ENCODE peak calls at places on chromosomes 2 and 18, in eight cellular contexts. One of them, this sample, is unnamed.

GRCh38 chr2:237691908-237692600 is 64.7 kb downstream of the LRRFIP1 start:
- DNase-seq in stimulated activated CD8-positive, alpha-beta memory T cell treated with anti-CD3 and anti-CD28 coated beads, Interleukin-7, amount 100 ng/mL, for 1 hour: peak
- DNase-seq in ACHN: peak
- DNase-seq in activated CD8-positive, alpha-beta memory T cell treated with anti-CD3 and anti-CD28 coated beads, Interleukin-2, amount 50 U/mL, for 4 hours: peak
- DNase-seq in IMR-90: peak
- DNase-seq in Right ventricle myocardium superior: peak
- DNase-seq in MV-4-11: peak
- DNase-seq in GOT3: peak
- DNase-seq in this sample: peak

GRCh38 chr2:18373664-18374063 is 186.8 kb downstream of the RDH14 start:
- DNase-seq in stimulated activated CD8-positive, alpha-beta memory T cell treated with anti-CD3 and anti-CD28 coated beads, Interleukin-7, amount 100 ng/mL, for 1 hour: no peak
- DNase-seq in ACHN: no peak
- DNase-seq in activated CD8-positive, alpha-beta memory T cell treated with anti-CD3 and anti-CD28 coated beads, Interleukin-2, amount 50 U/mL, for 4 hours: no peak
- DNase-seq in IMR-90: no peak
- DNase-seq in Right ventricle myocardium superior: no peak
- DNase-seq in MV-4-11: no peak
- DNase-seq in GOT3: no peak
- DNase-seq in this sample: no peak

GRCh38 chr2:223050900-223051299 is 1.1 kb upstream of the KCNE4 start:
- DNase-seq in stimulated activated CD8-positive, alpha-beta memory T cell treated with anti-CD3 and anti-CD28 coated beads, Interleukin-7, amount 100 ng/mL, for 1 hour: no peak
- DNase-seq in ACHN: no peak
- DNase-seq in activated CD8-positive, alpha-beta memory T cell treated with anti-CD3 and anti-CD28 coated beads, Interleukin-2, amount 50 U/mL, for 4 hours: no peak
- DNase-seq in IMR-90: peak
- DNase-seq in Right ventricle myocardium superior: peak
- DNase-seq in MV-4-11: no peak
- DNase-seq in GOT3: no peak
- DNase-seq in this sample: no peak

GRCh38 chr2:20682166-20682565 is 15.2 kb downstream of the GDF7 start:
- DNase-seq in stimulated activated CD8-positive, alpha-beta memory T cell treated with anti-CD3 and anti-CD28 coated beads, Interleukin-7, amount 100 ng/mL, for 1 hour: no peak
- DNase-seq in ACHN: peak
- DNase-seq in activated CD8-positive, alpha-beta memory T cell treated with anti-CD3 and anti-CD28 coated beads, Interleukin-2, amount 50 U/mL, for 4 hours: no peak
- DNase-seq in IMR-90: peak
- DNase-seq in Right ventricle myocardium superior: no peak
- DNase-seq in MV-4-11: no peak
- DNase-seq in GOT3: no peak
- DNase-seq in this sample: no peak

GRCh38 chr2:190599546-190600220 is 49.2 kb upstream of the NAB1 start:
- DNase-seq in stimulated activated CD8-positive, alpha-beta memory T cell treated with anti-CD3 and anti-CD28 coated beads, Interleukin-7, amount 100 ng/mL, for 1 hour: no peak
- DNase-seq in ACHN: no peak
- DNase-seq in activated CD8-positive, alpha-beta memory T cell treated with anti-CD3 and anti-CD28 coated beads, Interleukin-2, amount 50 U/mL, for 4 hours: no peak
- DNase-seq in IMR-90: no peak
- DNase-seq in Right ventricle myocardium superior: no peak
- DNase-seq in MV-4-11: no peak
- DNase-seq in GOT3: no peak
- DNase-seq in this sample: no peak

GRCh38 chr2:68157002-68157401 is 686 bp upstream of the PNO1 start:
- DNase-seq in stimulated activated CD8-positive, alpha-beta memory T cell treated with anti-CD3 and anti-CD28 coated beads, Interleukin-7, amount 100 ng/mL, for 1 hour: no peak
- DNase-seq in ACHN: peak
- DNase-seq in activated CD8-positive, alpha-beta memory T cell treated with anti-CD3 and anti-CD28 coated beads, Interleukin-2, amount 50 U/mL, for 4 hours: no peak
- DNase-seq in IMR-90: peak
- DNase-seq in Right ventricle myocardium superior: peak
- DNase-seq in MV-4-11: no peak
- DNase-seq in GOT3: peak
- DNase-seq in this sample: no peak

GRCh38 chr2:239917128-239917956 is 107.8 kb downstream of the NDUFA10 start:
- DNase-seq in stimulated activated CD8-positive, alpha-beta memory T cell treated with anti-CD3 and anti-CD28 coated beads, Interleukin-7, amount 100 ng/mL, for 1 hour: no peak
- DNase-seq in ACHN: no peak
- DNase-seq in activated CD8-positive, alpha-beta memory T cell treated with anti-CD3 and anti-CD28 coated beads, Interleukin-2, amount 50 U/mL, for 4 hours: no peak
- DNase-seq in IMR-90: no peak
- DNase-seq in Right ventricle myocardium superior: no peak
- DNase-seq in MV-4-11: no peak
- DNase-seq in GOT3: no peak
- DNase-seq in this sample: no peak

GRCh38 chr2:96423866-96424265 is 81.3 kb downstream of the NEURL3 start:
- DNase-seq in stimulated activated CD8-positive, alpha-beta memory T cell treated with anti-CD3 and anti-CD28 coated beads, Interleukin-7, amount 100 ng/mL, for 1 hour: no peak
- DNase-seq in ACHN: no peak
- DNase-seq in activated CD8-positive, alpha-beta memory T cell treated with anti-CD3 and anti-CD28 coated beads, Interleukin-2, amount 50 U/mL, for 4 hours: no peak
- DNase-seq in IMR-90: peak
- DNase-seq in Right ventricle myocardium superior: no peak
- DNase-seq in MV-4-11: no peak
- DNase-seq in GOT3: no peak
- DNase-seq in this sample: no peak

GRCh38 chr2:11597538-11598225 is 63.8 kb downstream of the GREB1 start:
- DNase-seq in stimulated activated CD8-positive, alpha-beta memory T cell treated with anti-CD3 and anti-CD28 coated beads, Interleukin-7, amount 100 ng/mL, for 1 hour: no peak
- DNase-seq in ACHN: no peak
- DNase-seq in activated CD8-positive, alpha-beta memory T cell treated with anti-CD3 and anti-CD28 coated beads, Interleukin-2, amount 50 U/mL, for 4 hours: no peak
- DNase-seq in IMR-90: no peak
- DNase-seq in Right ventricle myocardium superior: no peak
- DNase-seq in MV-4-11: no peak
- DNase-seq in GOT3: no peak
- DNase-seq in this sample: no peak

GRCh38 chr2:200966770-200967169 is 3.3 kb upstream of the ORC2 start:
- DNase-seq in stimulated activated CD8-positive, alpha-beta memory T cell treated with anti-CD3 and anti-CD28 coated beads, Interleukin-7, amount 100 ng/mL, for 1 hour: no peak
- DNase-seq in ACHN: peak
- DNase-seq in activated CD8-positive, alpha-beta memory T cell treated with anti-CD3 and anti-CD28 coated beads, Interleukin-2, amount 50 U/mL, for 4 hours: no peak
- DNase-seq in IMR-90: peak
- DNase-seq in Right ventricle myocardium superior: no peak
- DNase-seq in MV-4-11: peak
- DNase-seq in GOT3: no peak
- DNase-seq in this sample: no peak

GRCh38 chr2:187547353-187547979 is 6.8 kb downstream of the TFPI start:
- DNase-seq in stimulated activated CD8-positive, alpha-beta memory T cell treated with anti-CD3 and anti-CD28 coated beads, Interleukin-7, amount 100 ng/mL, for 1 hour: no peak
- DNase-seq in ACHN: peak
- DNase-seq in activated CD8-positive, alpha-beta memory T cell treated with anti-CD3 and anti-CD28 coated beads, Interleukin-2, amount 50 U/mL, for 4 hours: no peak
- DNase-seq in IMR-90: peak
- DNase-seq in Right ventricle myocardium superior: no peak
- DNase-seq in MV-4-11: peak
- DNase-seq in GOT3: no peak
- DNase-seq in this sample: no peak

GRCh38 chr2:33064349-33064801 is 117.6 kb downstream of the LTBP1 start:
- DNase-seq in stimulated activated CD8-positive, alpha-beta memory T cell treated with anti-CD3 and anti-CD28 coated beads, Interleukin-7, amount 100 ng/mL, for 1 hour: no peak
- DNase-seq in ACHN: no peak
- DNase-seq in activated CD8-positive, alpha-beta memory T cell treated with anti-CD3 and anti-CD28 coated beads, Interleukin-2, amount 50 U/mL, for 4 hours: no peak
- DNase-seq in IMR-90: no peak
- DNase-seq in Right ventricle myocardium superior: no peak
- DNase-seq in MV-4-11: no peak
- DNase-seq in GOT3: no peak
- DNase-seq in this sample: no peak

GRCh38 chr18:13376841-13377351 is 158.3 kb downstream of the LDLRAD4 start:
- DNase-seq in stimulated activated CD8-positive, alpha-beta memory T cell treated with anti-CD3 and anti-CD28 coated beads, Interleukin-7, amount 100 ng/mL, for 1 hour: no peak
- DNase-seq in ACHN: no peak
- DNase-seq in activated CD8-positive, alpha-beta memory T cell treated with anti-CD3 and anti-CD28 coated beads, Interleukin-2, amount 50 U/mL, for 4 hours: peak
- DNase-seq in IMR-90: no peak
- DNase-seq in Right ventricle myocardium superior: no peak
- DNase-seq in MV-4-11: no peak
- DNase-seq in GOT3: no peak
- DNase-seq in this sample: peak

GRCh38 chr2:9247786-9248185 is 41.2 kb downstream of the ASAP2 start:
- DNase-seq in stimulated activated CD8-positive, alpha-beta memory T cell treated with anti-CD3 and anti-CD28 coated beads, Interleukin-7, amount 100 ng/mL, for 1 hour: no peak
- DNase-seq in ACHN: no peak
- DNase-seq in activated CD8-positive, alpha-beta memory T cell treated with anti-CD3 and anti-CD28 coated beads, Interleukin-2, amount 50 U/mL, for 4 hours: no peak
- DNase-seq in IMR-90: no peak
- DNase-seq in Right ventricle myocardium superior: no peak
- DNase-seq in MV-4-11: no peak
- DNase-seq in GOT3: no peak
- DNase-seq in this sample: no peak

GRCh38 chr18:5021558-5021957 is 175.5 kb downstream of the AKAIN1 start:
- DNase-seq in stimulated activated CD8-positive, alpha-beta memory T cell treated with anti-CD3 and anti-CD28 coated beads, Interleukin-7, amount 100 ng/mL, for 1 hour: no peak
- DNase-seq in ACHN: no peak
- DNase-seq in activated CD8-positive, alpha-beta memory T cell treated with anti-CD3 and anti-CD28 coated beads, Interleukin-2, amount 50 U/mL, for 4 hours: no peak
- DNase-seq in IMR-90: no peak
- DNase-seq in Right ventricle myocardium superior: no peak
- DNase-seq in MV-4-11: no peak
- DNase-seq in GOT3: no peak
- DNase-seq in this sample: no peak

GRCh38 chr2:161564906-161565305 is 59.3 kb upstream of the SLC4A10 start:
- DNase-seq in stimulated activated CD8-positive, alpha-beta memory T cell treated with anti-CD3 and anti-CD28 coated beads, Interleukin-7, amount 100 ng/mL, for 1 hour: no peak
- DNase-seq in ACHN: no peak
- DNase-seq in activated CD8-positive, alpha-beta memory T cell treated with anti-CD3 and anti-CD28 coated beads, Interleukin-2, amount 50 U/mL, for 4 hours: no peak
- DNase-seq in IMR-90: no peak
- DNase-seq in Right ventricle myocardium superior: no peak
- DNase-seq in MV-4-11: no peak
- DNase-seq in GOT3: no peak
- DNase-seq in this sample: no peak

GRCh38 chr2:11362781-11363099 is 18.3 kb upstream of the ROCK2 start:
- DNase-seq in stimulated activated CD8-positive, alpha-beta memory T cell treated with anti-CD3 and anti-CD28 coated beads, Interleukin-7, amount 100 ng/mL, for 1 hour: no peak
- DNase-seq in ACHN: no peak
- DNase-seq in activated CD8-positive, alpha-beta memory T cell treated with anti-CD3 and anti-CD28 coated beads, Interleukin-2, amount 50 U/mL, for 4 hours: no peak
- DNase-seq in IMR-90: no peak
- DNase-seq in Right ventricle myocardium superior: no peak
- DNase-seq in MV-4-11: no peak
- DNase-seq in GOT3: no peak
- DNase-seq in this sample: no peak

GRCh38 chr18:46346896-46347630 is 242.9 kb downstream of the HAUS1 start:
- DNase-seq in stimulated activated CD8-positive, alpha-beta memory T cell treated with anti-CD3 and anti-CD28 coated beads, Interleukin-7, amount 100 ng/mL, for 1 hour: no peak
- DNase-seq in ACHN: no peak
- DNase-seq in activated CD8-positive, alpha-beta memory T cell treated with anti-CD3 and anti-CD28 coated beads, Interleukin-2, amount 50 U/mL, for 4 hours: no peak
- DNase-seq in IMR-90: no peak
- DNase-seq in Right ventricle myocardium superior: no peak
- DNase-seq in MV-4-11: no peak
- DNase-seq in GOT3: no peak
- DNase-seq in this sample: no peak

GRCh38 chr2:124762388-124762787 is 737.3 kb downstream of the CNTNAP5 start:
- DNase-seq in stimulated activated CD8-positive, alpha-beta memory T cell treated with anti-CD3 and anti-CD28 coated beads, Interleukin-7, amount 100 ng/mL, for 1 hour: no peak
- DNase-seq in ACHN: no peak
- DNase-seq in activated CD8-positive, alpha-beta memory T cell treated with anti-CD3 and anti-CD28 coated beads, Interleukin-2, amount 50 U/mL, for 4 hours: no peak
- DNase-seq in IMR-90: no peak
- DNase-seq in Right ventricle myocardium superior: no peak
- DNase-seq in MV-4-11: no peak
- DNase-seq in GOT3: no peak
- DNase-seq in this sample: no peak

GRCh38 chr18:48990497-48991298 is 39.9 kb upstream of the SMAD7 start:
- DNase-seq in stimulated activated CD8-positive, alpha-beta memory T cell treated with anti-CD3 and anti-CD28 coated beads, Interleukin-7, amount 100 ng/mL, for 1 hour: no peak
- DNase-seq in ACHN: peak
- DNase-seq in activated CD8-positive, alpha-beta memory T cell treated with anti-CD3 and anti-CD28 coated beads, Interleukin-2, amount 50 U/mL, for 4 hours: no peak
- DNase-seq in IMR-90: peak
- DNase-seq in Right ventricle myocardium superior: no peak
- DNase-seq in MV-4-11: no peak
- DNase-seq in GOT3: no peak
- DNase-seq in this sample: no peak

GRCh38 chr18:46386788-46387187 is 270.2 kb downstream of the LOXHD1 start:
- DNase-seq in stimulated activated CD8-positive, alpha-beta memory T cell treated with anti-CD3 and anti-CD28 coated beads, Interleukin-7, amount 100 ng/mL, for 1 hour: no peak
- DNase-seq in ACHN: peak
- DNase-seq in activated CD8-positive, alpha-beta memory T cell treated with anti-CD3 and anti-CD28 coated beads, Interleukin-2, amount 50 U/mL, for 4 hours: no peak
- DNase-seq in IMR-90: no peak
- DNase-seq in Right ventricle myocardium superior: peak
- DNase-seq in MV-4-11: no peak
- DNase-seq in GOT3: no peak
- DNase-seq in this sample: no peak

GRCh38 chr2:31429759-31430438 is 15.4 kb upstream of the XDH start:
- DNase-seq in stimulated activated CD8-positive, alpha-beta memory T cell treated with anti-CD3 and anti-CD28 coated beads, Interleukin-7, amount 100 ng/mL, for 1 hour: no peak
- DNase-seq in ACHN: no peak
- DNase-seq in activated CD8-positive, alpha-beta memory T cell treated with anti-CD3 and anti-CD28 coated beads, Interleukin-2, amount 50 U/mL, for 4 hours: peak
- DNase-seq in IMR-90: peak
- DNase-seq in Right ventricle myocardium superior: no peak
- DNase-seq in MV-4-11: no peak
- DNase-seq in GOT3: no peak
- DNase-seq in this sample: peak

GRCh38 chr18:906416-907170 is 1.9 kb downstream of the ADCYAP1 start:
- DNase-seq in stimulated activated CD8-positive, alpha-beta memory T cell treated with anti-CD3 and anti-CD28 coated beads, Interleukin-7, amount 100 ng/mL, for 1 hour: no peak
- DNase-seq in ACHN: no peak
- DNase-seq in activated CD8-positive, alpha-beta memory T cell treated with anti-CD3 and anti-CD28 coated beads, Interleukin-2, amount 50 U/mL, for 4 hours: no peak
- DNase-seq in IMR-90: no peak
- DNase-seq in Right ventricle myocardium superior: no peak
- DNase-seq in MV-4-11: no peak
- DNase-seq in GOT3: no peak
- DNase-seq in this sample: no peak

GRCh38 chr2:95331606-95332005 is 34.5 kb downstream of the KCNIP3 start:
- DNase-seq in stimulated activated CD8-positive, alpha-beta memory T cell treated with anti-CD3 and anti-CD28 coated beads, Interleukin-7, amount 100 ng/mL, for 1 hour: no peak
- DNase-seq in ACHN: no peak
- DNase-seq in activated CD8-positive, alpha-beta memory T cell treated with anti-CD3 and anti-CD28 coated beads, Interleukin-2, amount 50 U/mL, for 4 hours: no peak
- DNase-seq in IMR-90: no peak
- DNase-seq in Right ventricle myocardium superior: peak
- DNase-seq in MV-4-11: no peak
- DNase-seq in GOT3: no peak
- DNase-seq in this sample: no peak

GRCh38 chr2:98558852-98559530 is 49.3 kb downstream of the COA5 start:
- DNase-seq in stimulated activated CD8-positive, alpha-beta memory T cell treated with anti-CD3 and anti-CD28 coated beads, Interleukin-7, amount 100 ng/mL, for 1 hour: no peak
- DNase-seq in ACHN: no peak
- DNase-seq in activated CD8-positive, alpha-beta memory T cell treated with anti-CD3 and anti-CD28 coated beads, Interleukin-2, amount 50 U/mL, for 4 hours: no peak
- DNase-seq in IMR-90: peak
- DNase-seq in Right ventricle myocardium superior: no peak
- DNase-seq in MV-4-11: no peak
- DNase-seq in GOT3: no peak
- DNase-seq in this sample: no peak

GRCh38 chr2:105038383-105039061 is 653 bp downstream of the MRPS9 start:
- DNase-seq in stimulated activated CD8-positive, alpha-beta memory T cell treated with anti-CD3 and anti-CD28 coated beads, Interleukin-7, amount 100 ng/mL, for 1 hour: no peak
- DNase-seq in ACHN: peak
- DNase-seq in activated CD8-positive, alpha-beta memory T cell treated with anti-CD3 and anti-CD28 coated beads, Interleukin-2, amount 50 U/mL, for 4 hours: no peak
- DNase-seq in IMR-90: peak
- DNase-seq in Right ventricle myocardium superior: no peak
- DNase-seq in MV-4-11: no peak
- DNase-seq in GOT3: no peak
- DNase-seq in this sample: no peak

GRCh38 chr2:224085246-224085645 is 46.2 kb upstream of the SERPINE2 start:
- DNase-seq in stimulated activated CD8-positive, alpha-beta memory T cell treated with anti-CD3 and anti-CD28 coated beads, Interleukin-7, amount 100 ng/mL, for 1 hour: no peak
- DNase-seq in ACHN: peak
- DNase-seq in activated CD8-positive, alpha-beta memory T cell treated with anti-CD3 and anti-CD28 coated beads, Interleukin-2, amount 50 U/mL, for 4 hours: no peak
- DNase-seq in IMR-90: peak
- DNase-seq in Right ventricle myocardium superior: no peak
- DNase-seq in MV-4-11: no peak
- DNase-seq in GOT3: no peak
- DNase-seq in this sample: no peak

GRCh38 chr2:138023298-138023697 is 59.0 kb downstream of the HNMT start:
- DNase-seq in stimulated activated CD8-positive, alpha-beta memory T cell treated with anti-CD3 and anti-CD28 coated beads, Interleukin-7, amount 100 ng/mL, for 1 hour: no peak
- DNase-seq in ACHN: no peak
- DNase-seq in activated CD8-positive, alpha-beta memory T cell treated with anti-CD3 and anti-CD28 coated beads, Interleukin-2, amount 50 U/mL, for 4 hours: no peak
- DNase-seq in IMR-90: no peak
- DNase-seq in Right ventricle myocardium superior: no peak
- DNase-seq in MV-4-11: no peak
- DNase-seq in GOT3: no peak
- DNase-seq in this sample: no peak

GRCh38 chr18:57737661-57738060 is 65.5 kb downstream of the ATP8B1 start:
- DNase-seq in stimulated activated CD8-positive, alpha-beta memory T cell treated with anti-CD3 and anti-CD28 coated beads, Interleukin-7, amount 100 ng/mL, for 1 hour: no peak
- DNase-seq in ACHN: no peak
- DNase-seq in activated CD8-positive, alpha-beta memory T cell treated with anti-CD3 and anti-CD28 coated beads, Interleukin-2, amount 50 U/mL, for 4 hours: no peak
- DNase-seq in IMR-90: peak
- DNase-seq in Right ventricle myocardium superior: peak
- DNase-seq in MV-4-11: peak
- DNase-seq in GOT3: peak
- DNase-seq in this sample: no peak

GRCh38 chr18:9022397-9023170 is 79.9 kb upstream of the NDUFV2 start:
- DNase-seq in stimulated activated CD8-positive, alpha-beta memory T cell treated with anti-CD3 and anti-CD28 coated beads, Interleukin-7, amount 100 ng/mL, for 1 hour: no peak
- DNase-seq in ACHN: no peak
- DNase-seq in activated CD8-positive, alpha-beta memory T cell treated with anti-CD3 and anti-CD28 coated beads, Interleukin-2, amount 50 U/mL, for 4 hours: no peak
- DNase-seq in IMR-90: no peak
- DNase-seq in Right ventricle myocardium superior: no peak
- DNase-seq in MV-4-11: no peak
- DNase-seq in GOT3: no peak
- DNase-seq in this sample: no peak

GRCh38 chr18:58057291-58057965 is 13.4 kb downstream of the NEDD4L start:
- DNase-seq in stimulated activated CD8-positive, alpha-beta memory T cell treated with anti-CD3 and anti-CD28 coated beads, Interleukin-7, amount 100 ng/mL, for 1 hour: no peak
- DNase-seq in ACHN: no peak
- DNase-seq in activated CD8-positive, alpha-beta memory T cell treated with anti-CD3 and anti-CD28 coated beads, Interleukin-2, amount 50 U/mL, for 4 hours: no peak
- DNase-seq in IMR-90: no peak
- DNase-seq in Right ventricle myocardium superior: no peak
- DNase-seq in MV-4-11: no peak
- DNase-seq in GOT3: no peak
- DNase-seq in this sample: no peak

GRCh38 chr2:201402651-201403573 is 45.8 kb upstream of the FLACC1 start:
- DNase-seq in stimulated activated CD8-positive, alpha-beta memory T cell treated with anti-CD3 and anti-CD28 coated beads, Interleukin-7, amount 100 ng/mL, for 1 hour: no peak
- DNase-seq in ACHN: no peak
- DNase-seq in activated CD8-positive, alpha-beta memory T cell treated with anti-CD3 and anti-CD28 coated beads, Interleukin-2, amount 50 U/mL, for 4 hours: no peak
- DNase-seq in IMR-90: peak
- DNase-seq in Right ventricle myocardium superior: no peak
- DNase-seq in MV-4-11: no peak
- DNase-seq in GOT3: no peak
- DNase-seq in this sample: no peak

GRCh38 chr2:211174631-211175030 is 618.2 kb downstream of the CPS1 start:
- DNase-seq in stimulated activated CD8-positive, alpha-beta memory T cell treated with anti-CD3 and anti-CD28 coated beads, Interleukin-7, amount 100 ng/mL, for 1 hour: no peak
- DNase-seq in ACHN: no peak
- DNase-seq in activated CD8-positive, alpha-beta memory T cell treated with anti-CD3 and anti-CD28 coated beads, Interleukin-2, amount 50 U/mL, for 4 hours: no peak
- DNase-seq in IMR-90: no peak
- DNase-seq in Right ventricle myocardium superior: no peak
- DNase-seq in MV-4-11: no peak
- DNase-seq in GOT3: no peak
- DNase-seq in this sample: no peak

GRCh38 chr2:26175191-26175715 is 2.4 kb downstream of the GAREM2 start:
- DNase-seq in stimulated activated CD8-positive, alpha-beta memory T cell treated with anti-CD3 and anti-CD28 coated beads, Interleukin-7, amount 100 ng/mL, for 1 hour: no peak
- DNase-seq in ACHN: no peak
- DNase-seq in activated CD8-positive, alpha-beta memory T cell treated with anti-CD3 and anti-CD28 coated beads, Interleukin-2, amount 50 U/mL, for 4 hours: no peak
- DNase-seq in IMR-90: no peak
- DNase-seq in Right ventricle myocardium superior: no peak
- DNase-seq in MV-4-11: no peak
- DNase-seq in GOT3: no peak
- DNase-seq in this sample: no peak